ENCODE peak calls at places on chromosomes 6 and 20, in nine cellular contexts. One of them, this sample, is unnamed.

GRCh38 chr6:87636313-87636712 is 46.4 kb downstream of the ORC3 start:
- DNase-seq in upper lobe of right lung: no peak
- DNase-seq in right atrium auricular region: no peak
- DNase-seq in IMR-90: no peak
- DNase-seq in CD4-positive, CD25-positive, alpha-beta regulatory T cell: no peak
- DNase-seq in fibroblast of lung: no peak
- DNase-seq in tibial artery: no peak
- DNase-seq in CD8-positive, alpha-beta memory T cell: no peak
- DNase-seq in osteoblast: no peak
- DNase-seq in this sample: no peak

GRCh38 chr20:48283470-48284110 is 498.3 kb upstream of the SULF2 start:
- DNase-seq in upper lobe of right lung: peak; percentile 68
- DNase-seq in right atrium auricular region: no peak
- DNase-seq in IMR-90: peak; percentile 93
- DNase-seq in CD4-positive, CD25-positive, alpha-beta regulatory T cell: no peak
- DNase-seq in fibroblast of lung: peak; percentile 99
- DNase-seq in tibial artery: peak; percentile 46
- DNase-seq in CD8-positive, alpha-beta memory T cell: no peak
- DNase-seq in osteoblast: peak; percentile 94
- DNase-seq in this sample: no peak

GRCh38 chr6:47132724-47133123 is 90.6 kb upstream of the ADGRF1 start:
- DNase-seq in upper lobe of right lung: no peak
- DNase-seq in right atrium auricular region: no peak
- DNase-seq in IMR-90: no peak
- DNase-seq in CD4-positive, CD25-positive, alpha-beta regulatory T cell: no peak
- DNase-seq in fibroblast of lung: no peak
- DNase-seq in tibial artery: no peak
- DNase-seq in CD8-positive, alpha-beta memory T cell: no peak
- DNase-seq in osteoblast: no peak
- DNase-seq in this sample: no peak

GRCh38 chr6:68691120-68691519 is 56.0 kb downstream of the ADGRB3 start:
- DNase-seq in upper lobe of right lung: no peak
- DNase-seq in right atrium auricular region: no peak
- DNase-seq in IMR-90: no peak
- DNase-seq in CD4-positive, CD25-positive, alpha-beta regulatory T cell: no peak
- DNase-seq in fibroblast of lung: no peak
- DNase-seq in tibial artery: no peak
- DNase-seq in CD8-positive, alpha-beta memory T cell: no peak
- DNase-seq in osteoblast: no peak
- DNase-seq in this sample: no peak

GRCh38 chr6:17418281-17419188 is 25.1 kb downstream of the CAP2 start:
- DNase-seq in upper lobe of right lung: no peak
- DNase-seq in right atrium auricular region: no peak
- DNase-seq in IMR-90: peak; percentile 53
- DNase-seq in CD4-positive, CD25-positive, alpha-beta regulatory T cell: no peak
- DNase-seq in fibroblast of lung: peak; percentile 79
- DNase-seq in tibial artery: no peak
- DNase-seq in CD8-positive, alpha-beta memory T cell: no peak
- DNase-seq in osteoblast: no peak
- DNase-seq in this sample: no peak

GRCh38 chr20:58868795-58869194 is 16.3 kb downstream of the GNAS start:
- DNase-seq in upper lobe of right lung: no peak
- DNase-seq in right atrium auricular region: no peak
- DNase-seq in IMR-90: no peak
- DNase-seq in CD4-positive, CD25-positive, alpha-beta regulatory T cell: no peak
- DNase-seq in fibroblast of lung: no peak
- DNase-seq in tibial artery: no peak
- DNase-seq in CD8-positive, alpha-beta memory T cell: no peak
- DNase-seq in osteoblast: no peak
- DNase-seq in this sample: no peak

GRCh38 chr6:135438907-135439535 is 58.5 kb downstream of the AHI1 start:
- DNase-seq in upper lobe of right lung: no peak
- DNase-seq in right atrium auricular region: no peak
- DNase-seq in IMR-90: peak; percentile 58
- DNase-seq in CD4-positive, CD25-positive, alpha-beta regulatory T cell: peak; percentile 67
- DNase-seq in fibroblast of lung: peak; percentile 12
- DNase-seq in tibial artery: no peak
- DNase-seq in CD8-positive, alpha-beta memory T cell: peak; percentile 8
- DNase-seq in osteoblast: no peak
- DNase-seq in this sample: no peak

GRCh38 chr6:105067329-105067728 is 110.4 kb downstream of the LIN28B start:
- DNase-seq in upper lobe of right lung: no peak
- DNase-seq in right atrium auricular region: no peak
- DNase-seq in IMR-90: no peak
- DNase-seq in CD4-positive, CD25-positive, alpha-beta regulatory T cell: no peak
- DNase-seq in fibroblast of lung: no peak
- DNase-seq in tibial artery: no peak
- DNase-seq in CD8-positive, alpha-beta memory T cell: no peak
- DNase-seq in osteoblast: no peak
- DNase-seq in this sample: no peak

GRCh38 chr20:3161316-3162079 is 1.8 kb upstream of the FASTKD5 start:
- DNase-seq in upper lobe of right lung: peak; percentile 15
- DNase-seq in right atrium auricular region: no peak
- DNase-seq in IMR-90: no peak
- DNase-seq in CD4-positive, CD25-positive, alpha-beta regulatory T cell: no peak
- DNase-seq in fibroblast of lung: no peak
- DNase-seq in tibial artery: no peak
- DNase-seq in CD8-positive, alpha-beta memory T cell: no peak
- DNase-seq in osteoblast: peak; percentile 80
- DNase-seq in this sample: no peak

GRCh38 chr20:13382786-13383185 is 161.7 kb downstream of the ISM1 start:
- DNase-seq in upper lobe of right lung: no peak
- DNase-seq in right atrium auricular region: no peak
- DNase-seq in IMR-90: no peak
- DNase-seq in CD4-positive, CD25-positive, alpha-beta regulatory T cell: no peak
- DNase-seq in fibroblast of lung: no peak
- DNase-seq in tibial artery: no peak
- DNase-seq in CD8-positive, alpha-beta memory T cell: no peak
- DNase-seq in osteoblast: no peak
- DNase-seq in this sample: no peak

GRCh38 chr6:170423030-170423429 is 116.5 kb downstream of the FAM120B start:
- DNase-seq in upper lobe of right lung: no peak
- DNase-seq in right atrium auricular region: no peak
- DNase-seq in IMR-90: no peak
- DNase-seq in CD4-positive, CD25-positive, alpha-beta regulatory T cell: no peak
- DNase-seq in fibroblast of lung: no peak
- DNase-seq in tibial artery: no peak
- DNase-seq in CD8-positive, alpha-beta memory T cell: no peak
- DNase-seq in osteoblast: no peak
- DNase-seq in this sample: no peak

GRCh38 chr6:129429953-129430352 is 280.0 kb downstream of the ARHGAP18 start:
- DNase-seq in upper lobe of right lung: no peak
- DNase-seq in right atrium auricular region: no peak
- DNase-seq in IMR-90: no peak
- DNase-seq in CD4-positive, CD25-positive, alpha-beta regulatory T cell: no peak
- DNase-seq in fibroblast of lung: no peak
- DNase-seq in tibial artery: no peak
- DNase-seq in CD8-positive, alpha-beta memory T cell: no peak
- DNase-seq in osteoblast: no peak
- DNase-seq in this sample: no peak

GRCh38 chr6:22756365-22756764 is 187.0 kb downstream of the HDGFL1 start:
- DNase-seq in upper lobe of right lung: no peak
- DNase-seq in right atrium auricular region: no peak
- DNase-seq in IMR-90: peak; percentile 77
- DNase-seq in CD4-positive, CD25-positive, alpha-beta regulatory T cell: no peak
- DNase-seq in fibroblast of lung: peak; percentile 85
- DNase-seq in tibial artery: no peak
- DNase-seq in CD8-positive, alpha-beta memory T cell: no peak
- DNase-seq in osteoblast: no peak
- DNase-seq in this sample: no peak

GRCh38 chr6:100432136-100432535 is 32.6 kb downstream of the SIM1 start:
- DNase-seq in upper lobe of right lung: no peak
- DNase-seq in right atrium auricular region: no peak
- DNase-seq in IMR-90: no peak
- DNase-seq in CD4-positive, CD25-positive, alpha-beta regulatory T cell: no peak
- DNase-seq in fibroblast of lung: no peak
- DNase-seq in tibial artery: no peak
- DNase-seq in CD8-positive, alpha-beta memory T cell: no peak
- DNase-seq in osteoblast: no peak
- DNase-seq in this sample: no peak

GRCh38 chr20:35478804-35479472 is 23.5 kb downstream of the CEP250 start:
- DNase-seq in upper lobe of right lung: no peak
- DNase-seq in right atrium auricular region: no peak
- DNase-seq in IMR-90: no peak
- DNase-seq in CD4-positive, CD25-positive, alpha-beta regulatory T cell: peak; percentile 24
- DNase-seq in fibroblast of lung: no peak
- DNase-seq in tibial artery: no peak
- DNase-seq in CD8-positive, alpha-beta memory T cell: no peak
- DNase-seq in osteoblast: no peak
- DNase-seq in this sample: peak; percentile 17

GRCh38 chr6:341914-342831 is 49.4 kb upstream of the IRF4 start:
- DNase-seq in upper lobe of right lung: peak; percentile 67
- DNase-seq in right atrium auricular region: no peak
- DNase-seq in IMR-90: no peak
- DNase-seq in CD4-positive, CD25-positive, alpha-beta regulatory T cell: no peak
- DNase-seq in fibroblast of lung: no peak
- DNase-seq in tibial artery: no peak
- DNase-seq in CD8-positive, alpha-beta memory T cell: no peak
- DNase-seq in osteoblast: no peak
- DNase-seq in this sample: no peak
- H3K27ac ChIP-seq in upper lobe of right lung: no peak overlapping the region
- H3K27ac ChIP-seq in right atrium auricular region: no peak overlapping the region
- H3K27ac ChIP-seq in IMR-90: no peak overlapping the region
- H3K27ac ChIP-seq in CD4-positive, CD25-positive, alpha-beta regulatory T cell: no peak overlapping the region
- H3K27ac ChIP-seq in fibroblast of lung: no peak overlapping the region
- H3K27ac ChIP-seq in tibial artery: no peak overlapping the region
- H3K27ac ChIP-seq in CD8-positive, alpha-beta memory T cell: no peak overlapping the region
- H3K27ac ChIP-seq in osteoblast: no peak overlapping the region
- H3K27ac ChIP-seq in this sample: no peak overlapping the region

GRCh38 chr6:168376811-168377480 is 57.4 kb upstream of the DACT2 start:
- DNase-seq in upper lobe of right lung: no peak
- DNase-seq in right atrium auricular region: no peak
- DNase-seq in IMR-90: no peak
- DNase-seq in CD4-positive, CD25-positive, alpha-beta regulatory T cell: no peak
- DNase-seq in fibroblast of lung: no peak
- DNase-seq in tibial artery: peak; percentile 11
- DNase-seq in CD8-positive, alpha-beta memory T cell: no peak
- DNase-seq in osteoblast: peak; percentile 43
- DNase-seq in this sample: no peak

GRCh38 chr6:168376120-168376519 is 56.5 kb upstream of the DACT2 start:
- DNase-seq in upper lobe of right lung: no peak
- DNase-seq in right atrium auricular region: no peak
- DNase-seq in IMR-90: no peak
- DNase-seq in CD4-positive, CD25-positive, alpha-beta regulatory T cell: no peak
- DNase-seq in fibroblast of lung: no peak
- DNase-seq in tibial artery: peak; percentile 5
- DNase-seq in CD8-positive, alpha-beta memory T cell: no peak
- DNase-seq in osteoblast: peak; percentile 46
- DNase-seq in this sample: no peak

GRCh38 chr6:168377481-168377850 is 57.9 kb upstream of the DACT2 start:
- DNase-seq in upper lobe of right lung: peak; percentile 57
- DNase-seq in right atrium auricular region: no peak
- DNase-seq in IMR-90: no peak
- DNase-seq in CD4-positive, CD25-positive, alpha-beta regulatory T cell: no peak
- DNase-seq in fibroblast of lung: no peak
- DNase-seq in tibial artery: peak; percentile 20
- DNase-seq in CD8-positive, alpha-beta memory T cell: no peak
- DNase-seq in osteoblast: no peak
- DNase-seq in this sample: no peak

GRCh38 chr6:168380956-168381605 is 59.9 kb upstream of the SMOC2 start:
- DNase-seq in upper lobe of right lung: peak; percentile 55
- DNase-seq in right atrium auricular region: no peak
- DNase-seq in IMR-90: no peak
- DNase-seq in CD4-positive, CD25-positive, alpha-beta regulatory T cell: no peak
- DNase-seq in fibroblast of lung: no peak
- DNase-seq in tibial artery: no peak
- DNase-seq in CD8-positive, alpha-beta memory T cell: no peak
- DNase-seq in osteoblast: peak; percentile 52
- DNase-seq in this sample: no peak

GRCh38 chr6:168377856-168378832 is 58.6 kb upstream of the DACT2 start:
- DNase-seq in upper lobe of right lung: no peak
- DNase-seq in right atrium auricular region: no peak
- DNase-seq in IMR-90: no peak
- DNase-seq in CD4-positive, CD25-positive, alpha-beta regulatory T cell: no peak
- DNase-seq in fibroblast of lung: no peak
- DNase-seq in tibial artery: peak; percentile 16
- DNase-seq in CD8-positive, alpha-beta memory T cell: no peak
- DNase-seq in osteoblast: peak; percentile 45
- DNase-seq in this sample: no peak
- H3K9me3 ChIP-seq in upper lobe of right lung: no peaks in the 10 kb centered on the region
- H3K9me3 ChIP-seq in right atrium auricular region: no peaks in the 10 kb centered on the region
- H3K9me3 ChIP-seq in IMR-90: peaks cover 68% of the 10 kb centered on the region
- H3K9me3 ChIP-seq in CD4-positive, CD25-positive, alpha-beta regulatory T cell: peaks cover 7% of the 10 kb centered on the region
- H3K9me3 ChIP-seq in fibroblast of lung: peaks cover 3% of the 10 kb centered on the region
- H3K9me3 ChIP-seq in tibial artery: no peaks in the 10 kb centered on the region
- H3K9me3 ChIP-seq in CD8-positive, alpha-beta memory T cell: no peaks in the 10 kb centered on the region
- H3K9me3 ChIP-seq in osteoblast: peaks cover 3% of the 10 kb centered on the region
- H3K9me3 ChIP-seq in this sample: no peaks in the 10 kb centered on the region

GRCh38 chr6:106799008-106799952 is 169.9 kb downstream of the QRSL1 start:
- DNase-seq in upper lobe of right lung: no peak
- DNase-seq in right atrium auricular region: no peak
- DNase-seq in IMR-90: peak; percentile 26
- DNase-seq in CD4-positive, CD25-positive, alpha-beta regulatory T cell: peak; percentile 11
- DNase-seq in fibroblast of lung: peak; percentile 92
- DNase-seq in tibial artery: no peak
- DNase-seq in CD8-positive, alpha-beta memory T cell: no peak
- DNase-seq in osteoblast: peak; percentile 84
- DNase-seq in this sample: no peak
- H3K27ac ChIP-seq in upper lobe of right lung: no peak overlapping the region
- H3K27ac ChIP-seq in right atrium auricular region: no peak overlapping the region
- H3K27ac ChIP-seq in IMR-90: no peak overlapping the region
- H3K27ac ChIP-seq in CD4-positive, CD25-positive, alpha-beta regulatory T cell: no peak overlapping the region
- H3K27ac ChIP-seq in fibroblast of lung: no peak overlapping the region
- H3K27ac ChIP-seq in tibial artery: no peak overlapping the region
- H3K27ac ChIP-seq in CD8-positive, alpha-beta memory T cell: no peak overlapping the region
- H3K27ac ChIP-seq in osteoblast: no peak overlapping the region
- H3K27ac ChIP-seq in this sample: no peak overlapping the region

GRCh38 chr6:159303784-159304183 is 134.6 kb downstream of the FNDC1 start:
- DNase-seq in upper lobe of right lung: no peak
- DNase-seq in right atrium auricular region: no peak
- DNase-seq in IMR-90: no peak
- DNase-seq in CD4-positive, CD25-positive, alpha-beta regulatory T cell: no peak
- DNase-seq in fibroblast of lung: no peak
- DNase-seq in tibial artery: no peak
- DNase-seq in CD8-positive, alpha-beta memory T cell: no peak
- DNase-seq in osteoblast: no peak
- DNase-seq in this sample: no peak

GRCh38 chr6:159305159-159305558 is 136.0 kb downstream of the FNDC1 start:
- DNase-seq in upper lobe of right lung: no peak
- DNase-seq in right atrium auricular region: no peak
- DNase-seq in IMR-90: no peak
- DNase-seq in CD4-positive, CD25-positive, alpha-beta regulatory T cell: no peak
- DNase-seq in fibroblast of lung: no peak
- DNase-seq in tibial artery: no peak
- DNase-seq in CD8-positive, alpha-beta memory T cell: no peak
- DNase-seq in osteoblast: no peak
- DNase-seq in this sample: no peak

GRCh38 chr6:159302196-159302595 is 133.0 kb downstream of the FNDC1 start:
- DNase-seq in upper lobe of right lung: no peak
- DNase-seq in right atrium auricular region: no peak
- DNase-seq in IMR-90: no peak
- DNase-seq in CD4-positive, CD25-positive, alpha-beta regulatory T cell: no peak
- DNase-seq in fibroblast of lung: no peak
- DNase-seq in tibial artery: no peak
- DNase-seq in CD8-positive, alpha-beta memory T cell: no peak
- DNase-seq in osteoblast: no peak
- DNase-seq in this sample: no peak

GRCh38 chr6:159306134-159306537 is 136.9 kb downstream of the FNDC1 start:
- DNase-seq in upper lobe of right lung: no peak
- DNase-seq in right atrium auricular region: no peak
- DNase-seq in IMR-90: no peak
- DNase-seq in CD4-positive, CD25-positive, alpha-beta regulatory T cell: no peak
- DNase-seq in fibroblast of lung: no peak
- DNase-seq in tibial artery: no peak
- DNase-seq in CD8-positive, alpha-beta memory T cell: no peak
- DNase-seq in osteoblast: no peak
- DNase-seq in this sample: no peak

GRCh38 chr6:159304641-159305040 is 135.4 kb downstream of the FNDC1 start:
- DNase-seq in upper lobe of right lung: no peak
- DNase-seq in right atrium auricular region: no peak
- DNase-seq in IMR-90: no peak
- DNase-seq in CD4-positive, CD25-positive, alpha-beta regulatory T cell: no peak
- DNase-seq in fibroblast of lung: no peak
- DNase-seq in tibial artery: no peak
- DNase-seq in CD8-positive, alpha-beta memory T cell: no peak
- DNase-seq in osteoblast: no peak
- DNase-seq in this sample: no peak
- H3K9me3 ChIP-seq in upper lobe of right lung: no peaks in the 10 kb centered on the region
- H3K9me3 ChIP-seq in right atrium auricular region: no peaks in the 10 kb centered on the region
- H3K9me3 ChIP-seq in IMR-90: no peaks in the 10 kb centered on the region
- H3K9me3 ChIP-seq in CD4-positive, CD25-positive, alpha-beta regulatory T cell: no peaks in the 10 kb centered on the region
- H3K9me3 ChIP-seq in fibroblast of lung: no peaks in the 10 kb centered on the region
- H3K9me3 ChIP-seq in tibial artery: no peaks in the 10 kb centered on the region
- H3K9me3 ChIP-seq in CD8-positive, alpha-beta memory T cell: no peaks in the 10 kb centered on the region
- H3K9me3 ChIP-seq in osteoblast: no peaks in the 10 kb centered on the region
- H3K9me3 ChIP-seq in this sample: no peaks in the 10 kb centered on the region